ENCODE peak calls at places on chromosomes 4 and X, in seven cellular contexts. M, Y, A, X, P, K and J are unnamed samples.

GRCh38 chrX:136953867-136954787 is 73.6 kb upstream of the RBMX start:
- DNase-seq in M (no peak), Y (peak; percentile 48), A (peak; percentile 53), X (peak; percentile 55), P (no peak), K (peak; percentile 65), J (peak; percentile 15)

GRCh38 chr4:148152868-148153630 is 289.2 kb downstream of the NR3C2 start:
- DNase-seq in M (no peak), Y (no peak), A (no peak), X (no peak), P (no peak), K (no peak), J (no peak)

GRCh38 chr4:83387922-83388676 is 53.5 kb upstream of the HPSE start:
- DNase-seq in M (no peak), Y (no peak), A (no peak), X (no peak), P (no peak), K (no peak), J (no peak)

GRCh38 chr4:158209825-158210807 is at the start of gene TMEM144:
- DNase-seq in M (peak; percentile 62), Y (peak; percentile 87), A (peak; percentile 76), X (peak; percentile 95), P (peak; percentile 89), K (peak; percentile 98), J (no peak)

GRCh38 chr4:52813546-52813945 is 48.6 kb upstream of the RASL11B start:
- DNase-seq in M (no peak), Y (no peak), A (no peak), X (no peak), P (no peak), K (no peak), J (no peak)

GRCh38 chr4:77074961-77075855 is 581 bp downstream of the CCNI start:
- DNase-seq in M (peak; percentile 44), Y (peak; percentile 83), A (peak; percentile 69), X (peak; percentile 90), P (peak; percentile 36), K (peak; percentile 88), J (peak; percentile 73)

GRCh38 chr4:66791686-66792085 is 753.6 kb downstream of the CENPC start:
- DNase-seq in M (no peak), Y (no peak), A (no peak), X (no peak), P (no peak), K (no peak), J (no peak)

GRCh38 chr4:6251365-6251764 is 18.3 kb upstream of the WFS1 start:
- DNase-seq in M (no peak), Y (no peak), A (no peak), X (peak; percentile 34), P (no peak), K (no peak), J (no peak)

GRCh38 chr4:1400861-1401408 is 5.3 kb downstream of the NKX1-1 start:
- DNase-seq in M (no peak), Y (peak; percentile 4), A (no peak), X (peak; percentile 18), P (no peak), K (peak; percentile 47), J (peak; percentile 3)

GRCh38 chr4:38013461-38014366 is 53.5 kb downstream of the PTTG2 start:
- DNase-seq in M (no peak), Y (no peak), A (no peak), X (no peak), P (no peak), K (peak; percentile 90), J (no peak)

GRCh38 chr4:169861592-169861991 is 103.8 kb upstream of the HPF1 start:
- DNase-seq in M (no peak), Y (no peak), A (no peak), X (no peak), P (no peak), K (no peak), J (no peak)

GRCh38 chr4:162849922-162850321 is 316.8 kb downstream of the NAF1 start:
- DNase-seq in M (no peak), Y (no peak), A (no peak), X (no peak), P (no peak), K (no peak), J (no peak)

GRCh38 chr4:143184217-143184502 is 557 bp upstream of the USP38 start:
- DNase-seq in M (no peak), Y (no peak), A (no peak), X (no peak), P (no peak), K (no peak), J (no peak)

GRCh38 chr4:41177016-41177415 is 37.3 kb downstream of the APBB2 start:
- DNase-seq in M (no peak), Y (no peak), A (no peak), X (no peak), P (no peak), K (no peak), J (no peak)

GRCh38 chrX:50747471-50747900 is 66.5 kb downstream of the SHROOM4 start:
- DNase-seq in M (no peak), Y (no peak), A (peak; percentile 24), X (no peak), P (no peak), K (no peak), J (no peak)

GRCh38 chr4:7381890-7382633 is 52.7 kb downstream of the PSAPL1 start:
- DNase-seq in M (no peak), Y (peak; percentile 7), A (no peak), X (no peak), P (no peak), K (peak; percentile 39), J (no peak)

GRCh38 chr4:31088600-31089230 is 368.5 kb downstream of the PCDH7 start:
- DNase-seq in M (no peak), Y (no peak), A (no peak), X (no peak), P (no peak), K (no peak), J (no peak)

GRCh38 chr4:153259679-153260078 is 55.4 kb downstream of the TRIM2 start:
- DNase-seq in M (no peak), Y (no peak), A (no peak), X (no peak), P (no peak), K (no peak), J (no peak)

GRCh38 chr4:183355405-183355804 is 33.2 kb upstream of the CLDN24 start:
- DNase-seq in M (no peak), Y (no peak), A (no peak), X (no peak), P (no peak), K (no peak), J (no peak)

GRCh38 chr4:1290165-1290977 is 680 bp downstream of the MAEA start:
- DNase-seq in M (no peak), Y (no peak), A (no peak), X (no peak), P (no peak), K (no peak), J (no peak)

GRCh38 chr4:130808492-130808891 is 1712.5 kb downstream of the C4orf33 start:
- DNase-seq in M (no peak), Y (no peak), A (peak; percentile 9), X (no peak), P (no peak), K (no peak), J (no peak)

GRCh38 chrX:630922-631496 is 418 bp downstream of the SHOX start:
- DNase-seq in M (no peak), Y (no peak), A (no peak), X (no peak), P (no peak), K (no peak), J (no peak)

DNA sequence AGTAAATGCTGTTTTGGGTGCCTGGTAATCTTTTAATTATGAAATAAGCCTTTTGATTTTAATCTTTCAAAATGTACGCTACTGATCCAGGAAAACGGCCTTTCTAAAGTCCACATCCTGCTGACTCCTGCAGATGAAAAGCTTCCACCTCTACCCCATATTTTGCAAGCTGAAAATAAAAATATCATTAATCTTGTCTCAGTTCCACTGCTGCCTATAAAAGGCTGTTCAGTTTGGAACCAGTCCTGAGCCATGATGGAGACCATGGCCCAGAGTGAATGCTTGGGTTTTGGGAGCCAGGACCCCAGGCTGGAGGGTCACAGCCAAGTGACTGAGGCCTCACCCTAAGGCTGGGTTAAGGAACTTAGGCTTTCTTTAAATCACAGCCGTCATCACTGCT is 110.8 kb downstream of the AFF1 start:
- DNase-seq in M (no peak), Y (no peak), A (no peak), X (no peak), P (no peak), K (no peak), J (no peak)
- TF ChIP-seq CTCF in M (no peak), Y (no peak), A (no peak), X (no peak), P (no peak), K (no peak), J (no peak)

DNA sequence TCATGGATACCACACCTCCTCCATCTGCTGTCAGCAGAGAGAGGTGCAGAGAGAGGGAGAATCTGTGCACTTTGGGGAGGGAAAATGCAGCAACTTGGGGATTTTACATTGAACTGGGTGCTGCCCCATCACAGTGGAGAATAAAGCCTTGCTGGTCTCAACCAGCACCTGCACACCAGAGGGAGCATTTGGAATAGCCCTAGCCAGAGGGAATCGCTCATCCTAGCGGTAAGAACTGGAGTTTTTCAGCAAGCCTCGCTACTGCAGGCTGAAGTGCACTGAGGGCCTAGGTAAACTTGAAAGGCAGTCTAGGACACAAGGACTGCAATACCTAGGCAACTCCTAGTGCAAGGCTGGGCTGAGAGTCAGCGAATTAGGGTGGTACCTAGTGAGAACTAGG is 148.7 kb downstream of the KDR start:
- DNase-seq in M (no peak), Y (no peak), A (peak; percentile 15), X (no peak), P (no peak), K (no peak), J (no peak)
- TF ChIP-seq CTCF in M (no peak), Y (no peak), A (no peak), X (no peak), P (no peak), K (no peak), J (no peak)

GRCh38 chr4:110637408-110638131 is 14.7 kb upstream of the PITX2 start:
- DNase-seq in M (no peak), Y (no peak), A (peak; percentile 35), X (no peak), P (no peak), K (no peak), J (no peak)
- TF ChIP-seq CTCF in M (peak; percentile 11), Y (no peak), A (no peak), X (no peak), P (no peak), K (no peak), J (no peak)

DNA sequence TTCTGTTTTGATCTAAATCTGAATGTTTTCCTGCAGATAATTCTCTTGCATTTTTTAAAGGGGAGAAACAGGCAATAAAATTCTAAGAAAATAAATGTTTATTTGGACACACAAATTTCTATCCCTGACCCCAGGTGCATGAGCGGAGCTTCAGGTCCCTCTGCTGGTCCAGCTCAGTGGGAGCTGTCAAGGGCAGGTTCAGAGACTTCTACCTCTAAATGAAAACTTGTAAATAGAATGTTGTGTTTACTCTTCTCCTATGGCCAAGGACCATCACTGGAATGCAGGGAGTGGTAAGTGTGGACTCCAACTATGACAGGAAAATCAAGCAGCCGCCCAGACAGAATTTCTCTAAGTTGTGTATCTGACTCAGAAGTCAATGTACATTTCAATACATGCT is 148.6 kb upstream of the TTC29 start:
- DNase-seq in M (no peak), Y (no peak), A (no peak), X (no peak), P (no peak), K (no peak), J (no peak)
- TF ChIP-seq CTCF in M (no peak), Y (no peak), A (peak; percentile 27), X (no peak), P (no peak), K (no peak), J (no peak)

GRCh38 chr4:168183717-168184571 is 91.6 kb downstream of the ANXA10 start:
- DNase-seq in M (no peak), Y (no peak), A (no peak), X (no peak), P (no peak), K (no peak), J (no peak)
- TF ChIP-seq CTCF in M (peak; percentile 35), Y (no peak), A (peak; percentile 39), X (peak; percentile 44), P (peak; percentile 27), K (no peak), J (no peak)